ENCODE peak calls at places on chromosomes 16 and 17, in seven cellular contexts. P, O, C, Q, M, T and U are unnamed samples.

GRCh38 chr17:69523252-69523861 is 108.9 kb downstream of the MAP2K6 start:
- DNase-seq in P (no peak), O (no peak), C (peak; percentile 85), Q (peak; percentile 58), M (peak; percentile 64), T (peak; percentile 58), U (peak; percentile 79)

GRCh38 chr16:8846401-8846932 is 22.3 kb downstream of the CARHSP1 start:
- DNase-seq in P (no peak), O (no peak), C (no peak), Q (peak; percentile 23), M (no peak), T (no peak), U (no peak)

GRCh38 chr17:61205406-61205805 is 194.2 kb upstream of the TBX2 start:
- DNase-seq in P (no peak), O (no peak), C (no peak), Q (no peak), M (no peak), T (no peak), U (no peak)

GRCh38 chr17:49997256-49997735 is 2.3 kb upstream of the DLX3 start:
- DNase-seq in P (no peak), O (no peak), C (peak; percentile 11), Q (peak; percentile 45), M (no peak), T (no peak), U (no peak)

GRCh38 chr17:2025622-2026309 is 632 bp upstream of the RTN4RL1 start:
- DNase-seq in P (no peak), O (peak; percentile 70), C (peak; percentile 78), Q (peak; percentile 75), M (peak; percentile 57), T (peak; percentile 74), U (peak; percentile 70)

GRCh38 chr17:16491131-16491702 is 776 bp downstream of the LRRC75A start:
- DNase-seq in P (no peak), O (peak; percentile 76), C (peak; percentile 64), Q (peak; percentile 64), M (no peak), T (peak; percentile 50), U (no peak)

GRCh38 chr16:85296859-85297698 is 184.8 kb upstream of the CIBAR2 start:
- DNase-seq in P (no peak), O (peak; percentile 87), C (peak; percentile 71), Q (peak; percentile 67), M (no peak), T (peak; percentile 72), U (peak; percentile 53)

GRCh38 chr17:61160789-61161440 is 238.7 kb upstream of the TBX2 start:
- DNase-seq in P (no peak), O (no peak), C (no peak), Q (no peak), M (no peak), T (no peak), U (no peak)

GRCh38 chr17:58085039-58085715 is 2.0 kb downstream of the DYNLL2 start:
- DNase-seq in P (no peak), O (peak; percentile 33), C (no peak), Q (peak; percentile 24), M (no peak), T (no peak), U (no peak)

GRCh38 chr16:9016824-9017223 is 53.1 kb upstream of the USP7 start:
- DNase-seq in P (no peak), O (no peak), C (peak; percentile 11), Q (no peak), M (no peak), T (no peak), U (peak; percentile 34)

GRCh38 chr16:81221731-81222130 is 16.8 kb upstream of the BCO1 start:
- DNase-seq in P (no peak), O (no peak), C (no peak), Q (no peak), M (no peak), T (no peak), U (no peak)

GRCh38 chr16:55908641-55909040 is 33.5 kb upstream of the CES5A start:
- DNase-seq in P (no peak), O (no peak), C (no peak), Q (no peak), M (no peak), T (no peak), U (no peak)

GRCh38 chr16:61891460-61891859 is 144.8 kb downstream of the CDH8 start:
- DNase-seq in P (no peak), O (no peak), C (no peak), Q (no peak), M (no peak), T (no peak), U (no peak)

GRCh38 chr17:4551141-4551540 is 4.0 kb downstream of the MYBBP1A start:
- DNase-seq in P (no peak), O (no peak), C (peak; percentile 50), Q (no peak), M (no peak), T (no peak), U (peak; percentile 60)

GRCh38 chr17:58415371-58416055 is 1.8 kb downstream of the RNF43 start:
- DNase-seq in P (no peak), O (no peak), C (peak; percentile 13), Q (peak; percentile 68), M (no peak), T (peak; percentile 52), U (peak; percentile 20)

GRCh38 chr17:78256705-78257559 is 25.5 kb downstream of the TMEM235 start:
- DNase-seq in P (no peak), O (no peak), C (no peak), Q (no peak), M (no peak), T (peak; percentile 51), U (peak; percentile 88)

GRCh38 chr16:57721765-57722499 is 13.6 kb upstream of the KATNB1 start:
- DNase-seq in P (no peak), O (no peak), C (no peak), Q (no peak), M (no peak), T (no peak), U (peak; percentile 49)

GRCh38 chr17:79607941-79608728 is 2.7 kb downstream of the RBFOX3 start:
- DNase-seq in P (no peak), O (peak; percentile 83), C (peak; percentile 90), Q (peak; percentile 91), M (no peak), T (peak; percentile 88), U (peak; percentile 85)

GRCh38 chr16:166375-167116 is 768 bp downstream of the HBM start:
- DNase-seq in P (no peak), O (no peak), C (peak; percentile 67), Q (no peak), M (no peak), T (peak; percentile 43), U (no peak)

GRCh38 chr17:64094412-64094811 is 35.5 kb downstream of the ERN1 start:
- DNase-seq in P (no peak), O (no peak), C (no peak), Q (no peak), M (no peak), T (no peak), U (no peak)

GRCh38 chr16:12801511-12802042 is 2.1 kb downstream of the CPPED1 start:
- DNase-seq in P (no peak), O (no peak), C (no peak), Q (no peak), M (peak; percentile 56), T (no peak), U (no peak)

GRCh38 chr17:65750678-65751077 is 189.2 kb upstream of the AXIN2 start:
- DNase-seq in P (peak; percentile 54), O (no peak), C (no peak), Q (no peak), M (peak; percentile 89), T (no peak), U (no peak)

GRCh38 chr16:89938636-89938885 is 10.0 kb upstream of the DEF8 start:
- DNase-seq in P (no peak), O (no peak), C (no peak), Q (no peak), M (no peak), T (no peak), U (no peak)

GRCh38 chr17:77323413-77324171 is 182.8 kb downstream of the SEC14L1 start:
- DNase-seq in P (no peak), O (peak; percentile 43), C (no peak), Q (peak; percentile 30), M (peak; percentile 52), T (no peak), U (no peak)

GRCh38 chr16:11094838-11095565 is 150.6 kb downstream of the CLEC16A start:
- DNase-seq in P (no peak), O (no peak), C (no peak), Q (no peak), M (no peak), T (no peak), U (no peak)
- H3K4me2 ChIP-seq in P (no peak overlapping the region), O (no peak overlapping the region), C (no peak overlapping the region), Q (no peak overlapping the region), M (no peak overlapping the region), T (no peak overlapping the region), U (no peak overlapping the region)

GRCh38 chr16:23248261-23249194 is 53.6 kb upstream of the SCNN1B start:
- DNase-seq in P (no peak), O (no peak), C (no peak), Q (no peak), M (no peak), T (no peak), U (no peak)
- H3K4me2 ChIP-seq in P (no peak overlapping the region), O (no peak overlapping the region), C (no peak overlapping the region), Q (no peak overlapping the region), M (no peak overlapping the region), T (no peak overlapping the region), U (no peak overlapping the region)

GRCh38 chr17:34990921-34991365 is 10.6 kb downstream of the LIG3 start:
- DNase-seq in P (no peak), O (no peak), C (no peak), Q (no peak), M (peak; percentile 60), T (no peak), U (no peak)
- H3K4me2 ChIP-seq in P (no peak overlapping the region), O (no peak overlapping the region), C (no peak overlapping the region), Q (no peak overlapping the region), M (no peak overlapping the region), T (no peak overlapping the region), U (no peak overlapping the region)

GRCh38 chr16:46882940-46883307 is 1.2 kb upstream of the GPT2 start:
- DNase-seq in P (no peak), O (no peak), C (no peak), Q (no peak), M (no peak), T (no peak), U (no peak)
- H3K4me2 ChIP-seq in P (peak overlapping the region; percentile 86), O (peak overlapping the region; percentile 84), C (peak overlapping the region; percentile 88), Q (peak overlapping the region; percentile 68), M (no peak overlapping the region), T (peak overlapping the region; percentile 87), U (no peak overlapping the region)

GRCh38 chr16:4987250-4987579 is 29.1 kb downstream of the SEC14L5 start:
- DNase-seq in P (no peak), O (no peak), C (peak; percentile 48), Q (no peak), M (no peak), T (no peak), U (no peak)
- H3K4me2 ChIP-seq in P (no peak overlapping the region), O (peak overlapping the region; percentile 73), C (peak overlapping the region; percentile 78), Q (peak overlapping the region; percentile 38), M (no peak overlapping the region), T (peak overlapping the region; percentile 94), U (peak overlapping the region; percentile 20)